ENCODE peak calls at places on chromosomes 6 and 20, in eight cellular contexts. B, U, X, F, I, O, A and K are unnamed samples.

GRCh38 chr20:24543741-24544140 is 74.3 kb downstream of the SYNDIG1 start:
- DNase-seq in F (no peak), I (no peak), X (no peak), U (no peak), O (no peak), B (no peak), A (no peak), K (no peak)

GRCh38 chr6:159252955-159253508 is 83.8 kb downstream of the FNDC1 start:
- DNase-seq in I (no peak), X (no peak), U (peak), A (no peak), F (no peak), B (peak), O (no peak), K (no peak)

GRCh38 chr6:53461041-53461656 is 83.8 kb downstream of the GCLC start:
- DNase-seq in X (no peak), I (no peak), U (no peak), B (no peak), O (no peak), F (no peak), A (no peak), K (no peak)

GRCh38 chr20:59823860-59824259 is 109.6 kb downstream of the SYCP2 start:
- DNase-seq in O (no peak), F (no peak), A (no peak), X (no peak), U (no peak), B (no peak), I (no peak), K (no peak)

GRCh38 chr6:163782436-163783003 is 368.0 kb downstream of the QKI start:
- DNase-seq in F (no peak), I (no peak), B (no peak), X (no peak), O (no peak), U (no peak), A (no peak), K (no peak)

GRCh38 chr6:135875446-135875845 is 23.9 kb downstream of the PDE7B start:
- DNase-seq in O (no peak), A (no peak), B (no peak), U (no peak), F (no peak), X (no peak), I (no peak), K (no peak)

GRCh38 chr6:64221776-64222175 is 586.2 kb downstream of the PHF3 start:
- DNase-seq in X (no peak), I (no peak), O (no peak), A (no peak), B (no peak), F (no peak), U (no peak), K (no peak)

GRCh38 chr6:120026791-120027190 is 677.2 kb upstream of the MAN1A1 start:
- DNase-seq in A (no peak), U (no peak), I (no peak), F (no peak), O (no peak), X (no peak), B (no peak), K (no peak)

GRCh38 chr6:158042245-158042798 is 60.7 kb downstream of the SYNJ2 start:
- DNase-seq in A (no peak), O (no peak), F (no peak), B (peak), U (no peak), X (no peak), I (no peak), K (peak)

GRCh38 chr20:33539129-33539528 is 49.2 kb downstream of the CBFA2T2 start:
- DNase-seq in O (no peak), F (no peak), A (no peak), U (no peak), I (no peak), B (peak), X (no peak), K (no peak)

GRCh38 chr6:125790403-125791150 is at the start of gene NCOA7:
- DNase-seq in U (peak), O (peak), B (peak), X (peak), F (peak), I (peak), A (peak), K (peak)

GRCh38 chr6:152265651-152266050 is 371.5 kb downstream of the SYNE1 start:
- DNase-seq in B (no peak), X (no peak), O (no peak), U (no peak), I (no peak), F (no peak), A (no peak), K (no peak)

GRCh38 chr6:121210943-121211342 is 123.3 kb downstream of the TBC1D32 start:
- DNase-seq in X (no peak), I (no peak), A (no peak), U (no peak), F (no peak), O (no peak), B (no peak), K (no peak)